ENCODE peak calls at places on chromosomes 4 and X, in four cellular contexts. G, M, R and K are unnamed samples.

GRCh38 chrX:149004936-149005335 is 500.2 kb downstream of the IDS start:
- DNase-seq in G (peak; percentile 55), M (no peak), R (no peak), K (no peak)

GRCh38 chrX:40087574-40088298 is 10.0 kb downstream of the BCOR start:
- DNase-seq in G (peak; percentile 61), M (no peak), R (no peak), K (no peak)

GRCh38 chrX:135977611-135978010 is 3.8 kb upstream of the MMGT1 start:
- DNase-seq in G (no peak), M (no peak), R (no peak), K (no peak)

GRCh38 chr4:72701987-72702819 is 133.2 kb upstream of the ADAMTS3 start:
- DNase-seq in G (peak; percentile 56), M (no peak), R (no peak), K (no peak)

GRCh38 chrX:37998586-37999267 is 7.6 kb upstream of the SYTL5 start:
- DNase-seq in G (no peak), M (no peak), R (no peak), K (no peak)

GRCh38 chr4:159768011-159768410 is 665.1 kb downstream of the RAPGEF2 start:
- DNase-seq in G (no peak), M (no peak), R (no peak), K (no peak)

GRCh38 chr4:145285928-145286327 is 105.5 kb upstream of the OTUD4 start:
- DNase-seq in G (no peak), M (no peak), R (no peak), K (no peak)

GRCh38 chrX:110089656-110090404 is 86.9 kb downstream of the TMEM164 start:
- DNase-seq in G (no peak), M (no peak), R (no peak), K (no peak)

GRCh38 chr4:169144061-169144600 is 126.6 kb downstream of the SH3RF1 start:
- DNase-seq in G (no peak), M (no peak), R (no peak), K (no peak)

GRCh38 chrX:15664487-15665444 is at the start of gene CLTRN:
- DNase-seq in G (peak; percentile 84), M (no peak), R (no peak), K (no peak)

GRCh38 chrX:69107231-69107739 is 58.0 kb downstream of the PJA1 start:
- DNase-seq in G (peak; percentile 92), M (peak; percentile 44), R (no peak), K (no peak)

GRCh38 chr4:82320351-82320750 is 53.4 kb downstream of the HNRNPD start:
- DNase-seq in G (no peak), M (no peak), R (no peak), K (no peak)

GRCh38 chr4:8475751-8476575 is 35.4 kb downstream of the TRMT44 start:
- DNase-seq in G (no peak), M (no peak), R (no peak), K (no peak)

GRCh38 chrX:18047440-18047940 is 173.2 kb downstream of the BEND2 start:
- DNase-seq in G (no peak), M (no peak), R (no peak), K (no peak)

GRCh38 chrX:12548746-12549145 is 242.5 kb upstream of the PRPS2 start:
- DNase-seq in G (peak; percentile 81), M (no peak), R (no peak), K (no peak)

GRCh38 chr4:4659871-4660651 is 118.2 kb upstream of the STX18 start:
- DNase-seq in G (no peak), M (peak; percentile 36), R (no peak), K (no peak)

GRCh38 chr4:83170952-83171399 is 56.4 kb upstream of the PLAC8 start:
- DNase-seq in G (no peak), M (no peak), R (no peak), K (no peak)

GRCh38 chr4:182536221-182536620 is 293.0 kb downstream of the TENM3 start:
- DNase-seq in G (peak; percentile 68), M (no peak), R (no peak), K (no peak)

GRCh38 chrX:66110112-66110511 is 53.9 kb upstream of the HEPH start:
- DNase-seq in G (peak; percentile 36), M (no peak), R (no peak), K (no peak)

GRCh38 chr4:119652978-119653377 is 24.4 kb upstream of the PDE5A start:
- DNase-seq in G (no peak), M (no peak), R (no peak), K (no peak)

GRCh38 chrX:65846974-65847373 is 179.5 kb downstream of the MSN start:
- DNase-seq in G (no peak), M (no peak), R (no peak), K (no peak)

GRCh38 chr4:128285085-128286023 is 2.3 kb downstream of the PGRMC2 start:
- DNase-seq in G (no peak), M (no peak), R (no peak), K (no peak)

GRCh38 chr4:128286474-128287158 is 997 bp downstream of the PGRMC2 start:
- DNase-seq in G (no peak), M (no peak), R (no peak), K (no peak)

GRCh38 chr4:128283071-128283470 is 4.5 kb downstream of the PGRMC2 start:
- DNase-seq in G (no peak), M (no peak), R (no peak), K (no peak)

GRCh38 chr4:128282516-128282915 is 5.1 kb downstream of the PGRMC2 start:
- DNase-seq in G (no peak), M (no peak), R (no peak), K (no peak)

DNA sequence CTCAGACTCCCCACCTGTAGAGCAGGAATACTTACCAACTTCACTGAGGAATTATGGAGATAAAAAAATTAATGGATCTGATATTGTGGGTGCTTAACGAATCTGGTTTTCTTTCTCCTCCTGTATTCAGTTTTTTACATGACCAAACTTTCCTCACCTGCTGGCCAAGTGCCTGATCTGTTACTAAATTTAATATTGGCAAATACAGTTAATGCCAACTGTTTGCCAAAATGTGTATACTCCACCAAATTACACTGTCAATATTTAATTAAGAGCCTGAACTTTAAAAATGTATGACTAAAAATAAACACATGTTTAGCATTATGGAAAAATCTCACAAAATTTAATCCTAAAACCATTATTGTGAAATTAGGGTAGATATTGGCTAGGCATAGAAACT is 3.3 kb downstream of the PGRMC2 start:
- DNase-seq in G (no peak), M (no peak), R (no peak), K (no peak)
- H3K4me1 ChIP-seq in G (no peaks in the 10 kb centered on the region), M (peaks cover 12% of the 10 kb centered on the region), R (peaks cover 44% of the 10 kb centered on the region), K (no peaks in the 10 kb centered on the region)

GRCh38 chr4:48065587-48066052 is 49.0 kb downstream of the NIPAL1 start:
- DNase-seq in G (no peak), M (no peak), R (no peak), K (no peak)
- TF ChIP-seq CTCF in G (no peak), M (no peak), R (no peak), K (no peak)

DNA sequence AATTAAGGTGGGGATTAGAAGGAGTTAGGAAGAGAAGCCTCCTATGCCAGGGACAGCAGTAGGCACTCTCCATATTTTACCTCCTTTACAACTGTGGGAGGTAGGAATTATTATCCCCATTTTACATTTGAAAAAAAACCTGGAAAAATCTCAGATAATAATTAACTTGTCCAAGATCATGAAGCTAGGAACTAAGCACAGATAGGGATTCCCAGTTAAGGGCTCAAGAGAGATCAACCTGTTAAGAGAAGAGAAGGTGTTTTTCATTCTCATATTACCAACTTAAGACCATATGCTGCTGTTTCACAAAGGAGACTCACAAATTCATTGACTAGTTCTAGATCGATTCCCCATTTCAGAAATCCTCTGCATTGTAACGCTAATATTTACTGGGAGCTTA is 16.1 kb upstream of the FAM47E start:
- DNase-seq in G (no peak), M (no peak), R (no peak), K (no peak)
- H3K27ac ChIP-seq in G (no peak overlapping the region), M (no peak overlapping the region), R (no peak overlapping the region), K (no peak overlapping the region)

GRCh38 chr4:77802406-77802805 is 16.8 kb downstream of the CNOT6L start:
- DNase-seq in G (no peak), M (no peak), R (no peak), K (no peak)

GRCh38 chr4:77798385-77798784 is 20.8 kb downstream of the CNOT6L start:
- DNase-seq in G (no peak), M (no peak), R (no peak), K (no peak)

GRCh38 chr4:77800077-77800476 is 19.1 kb downstream of the CNOT6L start:
- DNase-seq in G (no peak), M (no peak), R (no peak), K (no peak)

GRCh38 chr4:77801260-77801608 is 17.9 kb downstream of the CNOT6L start:
- DNase-seq in G (no peak), M (no peak), R (no peak), K (no peak)

DNA sequence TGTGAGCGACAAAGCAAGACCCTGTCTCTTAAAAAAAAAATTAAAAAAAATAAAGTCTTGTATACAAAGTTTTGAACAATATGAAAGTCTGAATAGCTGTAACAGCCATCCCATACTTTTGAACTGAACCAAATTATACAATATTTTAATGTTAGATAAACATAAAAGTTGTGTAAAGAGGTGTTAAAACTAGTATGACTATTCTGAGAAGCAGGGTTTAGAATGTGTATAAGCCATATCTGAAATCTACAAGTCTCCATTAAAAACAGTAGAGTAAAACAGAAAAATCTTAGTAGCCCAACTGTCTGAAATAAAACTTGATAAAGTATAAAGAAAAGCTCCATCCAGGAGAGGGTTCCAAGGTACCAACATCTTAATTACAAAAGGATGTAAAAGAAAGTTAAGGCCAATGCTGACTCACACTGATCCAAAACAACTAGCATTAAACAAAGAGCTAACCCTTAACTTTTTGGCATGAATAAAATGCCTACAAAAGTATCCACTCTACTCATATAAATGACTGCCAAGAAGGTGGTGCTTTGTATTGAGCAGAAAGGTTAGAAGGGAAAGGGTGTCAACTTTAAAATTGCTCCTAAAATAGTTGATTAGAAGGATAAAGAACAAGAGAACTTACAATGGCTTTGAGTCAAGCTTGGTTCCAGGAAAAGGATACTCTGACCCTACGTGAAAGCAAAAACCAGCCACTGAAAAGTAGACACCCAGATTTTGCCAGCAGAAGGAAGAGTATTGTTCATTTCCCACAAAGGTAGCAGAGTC is 18.5 kb downstream of the CNOT6L start:
- DNase-seq in G (no peak), M (no peak), R (no peak), K (no peak)
- H3K4me1 ChIP-seq in G (no peaks in the 10 kb centered on the region), M (peaks cover 16% of the 10 kb centered on the region), R (peaks cover 50% of the 10 kb centered on the region), K (peaks cover 35% of the 10 kb centered on the region)

GRCh38 chr4:58590714-58591113 is 1480.5 kb upstream of the IGFBP7 start:
- DNase-seq in G (no peak), M (no peak), R (no peak), K (no peak)
- TF ChIP-seq CTCF in G (no peak), M (no peak), R (no peak), K (no peak)

GRCh38 chr4:54254915-54255246 is 25.8 kb downstream of the PDGFRA start:
- DNase-seq in G (no peak), M (no peak), R (no peak), K (no peak)
- H3K27ac ChIP-seq in G (no peak overlapping the region), M (peak overlapping the region; percentile 25), R (no peak overlapping the region), K (no peak overlapping the region)